ENCODE peak calls at places on chromosomes 12 and 14, in ten cellular contexts. X, B, L, I, V, M, T, E, O and W are unnamed samples.

GRCh38 chr12:29960113-29960512 is 176.4 kb upstream of the TMTC1 start:
- DNase-seq in L (no peak), E (no peak), V (no peak), B (no peak), I (no peak), M (no peak), X (no peak), T (no peak), O (no peak), W (no peak)

GRCh38 chr12:32301216-32301615 is 98.1 kb upstream of the FGD4 start:
- DNase-seq in I (no peak), L (no peak), V (no peak), B (no peak), O (no peak), E (no peak), X (no peak), M (no peak), T (no peak), W (no peak)

GRCh38 chr12:120096671-120097202 is 19.8 kb downstream of the RAB35 start:
- DNase-seq in B (no peak), E (no peak), O (no peak), I (no peak), V (no peak), L (no peak), T (no peak), M (no peak), X (no peak), W (no peak)

GRCh38 chr12:13784504-13784903 is 196.9 kb downstream of the GRIN2B start:
- DNase-seq in B (no peak), M (no peak), L (no peak), T (no peak), X (no peak), V (no peak), E (no peak), I (no peak), O (no peak), W (peak)

GRCh38 chr12:121992059-121992879 is 29.4 kb upstream of the BCL7A start:
- DNase-seq in L (no peak), V (peak), X (no peak), I (no peak), T (peak), E (peak), O (peak), B (no peak), M (peak), W (no peak)

GRCh38 chr14:37056473-37056872 is 115.9 kb downstream of the SLC25A21 start:
- DNase-seq in T (no peak), I (no peak), M (no peak), X (no peak), V (no peak), E (peak), O (peak), L (no peak), B (no peak), W (no peak)

GRCh38 chr12:106415134-106415533 is 57.6 kb downstream of the POLR3B start:
- DNase-seq in O (no peak), X (no peak), I (no peak), B (no peak), L (no peak), E (peak), T (no peak), V (no peak), M (no peak), W (no peak)

GRCh38 chr14:99395904-99396530 is 84.6 kb downstream of the SETD3 start:
- DNase-seq in E (peak), I (peak), T (no peak), B (no peak), L (no peak), V (no peak), M (no peak), O (no peak), X (no peak), W (no peak)

GRCh38 chr12:63416788-63417187 is 251.5 kb downstream of the DPY19L2 start:
- DNase-seq in V (no peak), M (no peak), L (no peak), O (no peak), T (no peak), I (no peak), X (no peak), E (no peak), B (no peak), W (no peak)

GRCh38 chr12:131555197-131555820 is 155.6 kb upstream of the SFSWAP start:
- DNase-seq in X (no peak), T (no peak), O (no peak), V (no peak), E (no peak), M (no peak), I (no peak), L (no peak), B (no peak), W (no peak)

GRCh38 chr14:69242311-69243224 is 17.4 kb upstream of the GALNT16 start:
- DNase-seq in T (peak), O (peak), B (peak), E (peak), V (peak), M (peak), I (peak), X (peak), L (no peak), W (peak)

GRCh38 chr14:73755434-73756014 is 41.3 kb upstream of the PNMA1 start:
- DNase-seq in V (no peak), B (no peak), M (no peak), X (no peak), E (no peak), I (no peak), O (no peak), L (no peak), T (no peak), W (no peak)

GRCh38 chr14:34749408-34749807 is 35.0 kb upstream of the CFL2 start:
- DNase-seq in T (no peak), O (no peak), V (no peak), B (no peak), X (no peak), L (no peak), I (no peak), M (no peak), E (no peak), W (no peak)

GRCh38 chr14:38198425-38198824 is 9.3 kb upstream of the SSTR1 start:
- DNase-seq in I (no peak), X (no peak), M (no peak), V (no peak), T (no peak), L (no peak), B (no peak), E (no peak), O (no peak), W (no peak)

GRCh38 chr12:94615284-94616216 is 34.8 kb downstream of the TMCC3 start:
- DNase-seq in E (peak), L (no peak), X (no peak), M (no peak), B (no peak), V (no peak), I (no peak), T (no peak), O (peak), W (no peak)

GRCh38 chr14:100842799-100843198 is 16.9 kb downstream of the MEG3 start:
- DNase-seq in V (no peak), M (no peak), I (no peak), B (no peak), T (no peak), X (no peak), O (peak), E (peak), L (no peak), W (no peak)